ENCODE peak calls at places on chromosome 13, in five cellular contexts. One of them, this sample, is unnamed.

GRCh38 chr13:73625562-73626339 is 508.5 kb downstream of the KLF12 start:
- DNase-seq in activated T-helper 1 cell treated with anti-CD3 and anti-CD28 coated beads, Interleukin-2, amount 50 U/mL, for 16 hours: no peak
- DNase-seq in SW 1271: no peak
- DNase-seq in activated naive CD4-positive, alpha-beta T cell treated with anti-CD3 and anti-CD28 coated beads, Interleukin-2, amount 50 U/mL, for 16 hours: no peak
- DNase-seq in HEK293T: no peak
- DNase-seq in this sample: no peak

GRCh38 chr13:79631260-79631659 is 150.3 kb downstream of the NDFIP2 start:
- DNase-seq in SW 1271: peak; percentile 84
- DNase-seq in activated naive CD4-positive, alpha-beta T cell treated with anti-CD3 and anti-CD28 coated beads, Interleukin-2, amount 50 U/mL, for 16 hours: no peak
- DNase-seq in HEK293T: no peak
- DNase-seq in activated T-helper 1 cell treated with anti-CD3 and anti-CD28 coated beads, Interleukin-2, amount 50 U/mL, for 16 hours: no peak
- DNase-seq in this sample: peak; percentile 41

GRCh38 chr13:49093376-49093775 is 117.7 kb downstream of the FNDC3A start:
- DNase-seq in activated naive CD4-positive, alpha-beta T cell treated with anti-CD3 and anti-CD28 coated beads, Interleukin-2, amount 50 U/mL, for 16 hours: no peak
- DNase-seq in HEK293T: no peak
- DNase-seq in SW 1271: no peak
- DNase-seq in activated T-helper 1 cell treated with anti-CD3 and anti-CD28 coated beads, Interleukin-2, amount 50 U/mL, for 16 hours: no peak
- DNase-seq in this sample: no peak

GRCh38 chr13:24671367-24672117 is 8.7 kb upstream of the ATP12A start:
- DNase-seq in HEK293T: peak; percentile 59
- DNase-seq in SW 1271: peak; percentile 75
- DNase-seq in activated naive CD4-positive, alpha-beta T cell treated with anti-CD3 and anti-CD28 coated beads, Interleukin-2, amount 50 U/mL, for 16 hours: no peak
- DNase-seq in activated T-helper 1 cell treated with anti-CD3 and anti-CD28 coated beads, Interleukin-2, amount 50 U/mL, for 16 hours: no peak
- DNase-seq in this sample: no peak

GRCh38 chr13:62875118-62875640 is 1459.5 kb upstream of the PCDH20 start:
- DNase-seq in SW 1271: no peak
- DNase-seq in activated naive CD4-positive, alpha-beta T cell treated with anti-CD3 and anti-CD28 coated beads, Interleukin-2, amount 50 U/mL, for 16 hours: no peak
- DNase-seq in HEK293T: no peak
- DNase-seq in activated T-helper 1 cell treated with anti-CD3 and anti-CD28 coated beads, Interleukin-2, amount 50 U/mL, for 16 hours: no peak
- DNase-seq in this sample: no peak

GRCh38 chr13:32650705-32651311 is 64.6 kb downstream of the PDS5B start:
- DNase-seq in activated T-helper 1 cell treated with anti-CD3 and anti-CD28 coated beads, Interleukin-2, amount 50 U/mL, for 16 hours: peak; percentile 21
- DNase-seq in HEK293T: peak; percentile 59
- DNase-seq in activated naive CD4-positive, alpha-beta T cell treated with anti-CD3 and anti-CD28 coated beads, Interleukin-2, amount 50 U/mL, for 16 hours: peak; percentile 48
- DNase-seq in SW 1271: peak; percentile 59
- DNase-seq in this sample: peak; percentile 27

GRCh38 chr13:25973085-25973484 is 78.7 kb downstream of the SHISA2 start:
- DNase-seq in activated naive CD4-positive, alpha-beta T cell treated with anti-CD3 and anti-CD28 coated beads, Interleukin-2, amount 50 U/mL, for 16 hours: no peak
- DNase-seq in activated T-helper 1 cell treated with anti-CD3 and anti-CD28 coated beads, Interleukin-2, amount 50 U/mL, for 16 hours: no peak
- DNase-seq in SW 1271: no peak
- DNase-seq in HEK293T: no peak
- DNase-seq in this sample: no peak

GRCh38 chr13:113862191-113862765 is 1.6 kb downstream of the GAS6 start:
- DNase-seq in HEK293T: no peak
- DNase-seq in activated naive CD4-positive, alpha-beta T cell treated with anti-CD3 and anti-CD28 coated beads, Interleukin-2, amount 50 U/mL, for 16 hours: no peak
- DNase-seq in activated T-helper 1 cell treated with anti-CD3 and anti-CD28 coated beads, Interleukin-2, amount 50 U/mL, for 16 hours: no peak
- DNase-seq in SW 1271: no peak
- DNase-seq in this sample: no peak

GRCh38 chr13:110944121-110944967 is 29.5 kb upstream of the ANKRD10 start:
- DNase-seq in activated naive CD4-positive, alpha-beta T cell treated with anti-CD3 and anti-CD28 coated beads, Interleukin-2, amount 50 U/mL, for 16 hours: no peak
- DNase-seq in activated T-helper 1 cell treated with anti-CD3 and anti-CD28 coated beads, Interleukin-2, amount 50 U/mL, for 16 hours: no peak
- DNase-seq in SW 1271: peak; percentile 9
- DNase-seq in HEK293T: peak; percentile 24
- DNase-seq in this sample: no peak

GRCh38 chr13:67515895-67516294 is 285.8 kb upstream of the PCDH9 start:
- DNase-seq in HEK293T: no peak
- DNase-seq in SW 1271: no peak
- DNase-seq in activated T-helper 1 cell treated with anti-CD3 and anti-CD28 coated beads, Interleukin-2, amount 50 U/mL, for 16 hours: no peak
- DNase-seq in activated naive CD4-positive, alpha-beta T cell treated with anti-CD3 and anti-CD28 coated beads, Interleukin-2, amount 50 U/mL, for 16 hours: no peak
- DNase-seq in this sample: no peak

GRCh38 chr13:29501674-29502073 is 93.8 kb downstream of the SLC7A1 start:
- DNase-seq in SW 1271: no peak
- DNase-seq in activated T-helper 1 cell treated with anti-CD3 and anti-CD28 coated beads, Interleukin-2, amount 50 U/mL, for 16 hours: no peak
- DNase-seq in HEK293T: no peak
- DNase-seq in activated naive CD4-positive, alpha-beta T cell treated with anti-CD3 and anti-CD28 coated beads, Interleukin-2, amount 50 U/mL, for 16 hours: no peak
- DNase-seq in this sample: no peak

GRCh38 chr13:69857188-69857821 is 250.3 kb upstream of the ATXN8OS start:
- DNase-seq in SW 1271: peak; percentile 64
- DNase-seq in activated T-helper 1 cell treated with anti-CD3 and anti-CD28 coated beads, Interleukin-2, amount 50 U/mL, for 16 hours: no peak
- DNase-seq in HEK293T: peak; percentile 55
- DNase-seq in activated naive CD4-positive, alpha-beta T cell treated with anti-CD3 and anti-CD28 coated beads, Interleukin-2, amount 50 U/mL, for 16 hours: no peak
- DNase-seq in this sample: peak; percentile 45

GRCh38 chr13:98039261-98039660 is 85.8 kb downstream of the IPO5 start:
- DNase-seq in activated T-helper 1 cell treated with anti-CD3 and anti-CD28 coated beads, Interleukin-2, amount 50 U/mL, for 16 hours: no peak
- DNase-seq in SW 1271: no peak
- DNase-seq in activated naive CD4-positive, alpha-beta T cell treated with anti-CD3 and anti-CD28 coated beads, Interleukin-2, amount 50 U/mL, for 16 hours: no peak
- DNase-seq in HEK293T: no peak
- DNase-seq in this sample: no peak

GRCh38 chr13:49369876-49370275 is 74.0 kb downstream of the CAB39L start:
- DNase-seq in activated T-helper 1 cell treated with anti-CD3 and anti-CD28 coated beads, Interleukin-2, amount 50 U/mL, for 16 hours: no peak
- DNase-seq in activated naive CD4-positive, alpha-beta T cell treated with anti-CD3 and anti-CD28 coated beads, Interleukin-2, amount 50 U/mL, for 16 hours: no peak
- DNase-seq in SW 1271: no peak
- DNase-seq in HEK293T: no peak
- DNase-seq in this sample: no peak

GRCh38 chr13:102693250-102693649 is 1.6 kb downstream of the METTL21C start:
- DNase-seq in activated T-helper 1 cell treated with anti-CD3 and anti-CD28 coated beads, Interleukin-2, amount 50 U/mL, for 16 hours: no peak
- DNase-seq in HEK293T: no peak
- DNase-seq in activated naive CD4-positive, alpha-beta T cell treated with anti-CD3 and anti-CD28 coated beads, Interleukin-2, amount 50 U/mL, for 16 hours: no peak
- DNase-seq in SW 1271: no peak
- DNase-seq in this sample: no peak

GRCh38 chr13:77013853-77014542 is 13.0 kb downstream of the FBXL3 start:
- DNase-seq in activated T-helper 1 cell treated with anti-CD3 and anti-CD28 coated beads, Interleukin-2, amount 50 U/mL, for 16 hours: no peak
- DNase-seq in activated naive CD4-positive, alpha-beta T cell treated with anti-CD3 and anti-CD28 coated beads, Interleukin-2, amount 50 U/mL, for 16 hours: no peak
- DNase-seq in SW 1271: no peak
- DNase-seq in HEK293T: no peak
- DNase-seq in this sample: no peak

GRCh38 chr13:47858678-47859050 is 142.4 kb downstream of the SUCLA2 start:
- DNase-seq in activated naive CD4-positive, alpha-beta T cell treated with anti-CD3 and anti-CD28 coated beads, Interleukin-2, amount 50 U/mL, for 16 hours: no peak
- DNase-seq in HEK293T: no peak
- DNase-seq in SW 1271: no peak
- DNase-seq in activated T-helper 1 cell treated with anti-CD3 and anti-CD28 coated beads, Interleukin-2, amount 50 U/mL, for 16 hours: no peak
- DNase-seq in this sample: no peak

GRCh38 chr13:24887759-24888158 is 123.8 kb downstream of the RNF17 start:
- DNase-seq in SW 1271: no peak
- DNase-seq in HEK293T: no peak
- DNase-seq in activated naive CD4-positive, alpha-beta T cell treated with anti-CD3 and anti-CD28 coated beads, Interleukin-2, amount 50 U/mL, for 16 hours: no peak
- DNase-seq in activated T-helper 1 cell treated with anti-CD3 and anti-CD28 coated beads, Interleukin-2, amount 50 U/mL, for 16 hours: no peak
- DNase-seq in this sample: no peak

GRCh38 chr13:28754698-28755545 is 36.2 kb upstream of the SLC46A3 start:
- DNase-seq in HEK293T: no peak
- DNase-seq in activated naive CD4-positive, alpha-beta T cell treated with anti-CD3 and anti-CD28 coated beads, Interleukin-2, amount 50 U/mL, for 16 hours: no peak
- DNase-seq in activated T-helper 1 cell treated with anti-CD3 and anti-CD28 coated beads, Interleukin-2, amount 50 U/mL, for 16 hours: no peak
- DNase-seq in SW 1271: no peak
- DNase-seq in this sample: no peak

GRCh38 chr13:41960195-41960699 is 662 bp downstream of the VWA8 start:
- DNase-seq in SW 1271: peak; percentile 42
- DNase-seq in HEK293T: peak; percentile 41
- DNase-seq in activated T-helper 1 cell treated with anti-CD3 and anti-CD28 coated beads, Interleukin-2, amount 50 U/mL, for 16 hours: no peak
- DNase-seq in activated naive CD4-positive, alpha-beta T cell treated with anti-CD3 and anti-CD28 coated beads, Interleukin-2, amount 50 U/mL, for 16 hours: no peak
- DNase-seq in this sample: no peak

This sample was measured in glomerular endothelial cell.